ENCODE peak calls at places on chromosomes 13 and 19, in seven cellular contexts. C, K, H, I, W, L and Y are unnamed samples.

GRCh38 chr13:110343241-110343865 is 36.3 kb downstream of the COL4A2 start:
- DNase-seq in I (no peak), L (no peak), K (no peak), H (peak; percentile 53), C (no peak), W (no peak), Y (peak; percentile 58)

GRCh38 chr13:111909501-111909900 is 157.4 kb upstream of the SOX1 start:
- DNase-seq in H (peak; percentile 28), I (no peak), W (no peak), L (no peak), C (no peak), K (no peak), Y (no peak)

GRCh38 chr19:15871570-15871969 is 26.3 kb downstream of the CYP4F2 start:
- DNase-seq in L (no peak), H (no peak), I (no peak), K (no peak), W (no peak), C (no peak), Y (no peak)

GRCh38 chr19:30896551-30896950 is 452.7 kb downstream of the TSHZ3 start:
- DNase-seq in H (no peak), I (no peak), W (no peak), L (no peak), C (no peak), K (no peak), Y (no peak)

GRCh38 chr19:5172859-5173577 is 167.6 kb downstream of the PTPRS start:
- DNase-seq in K (peak; percentile 87), H (peak; percentile 77), W (no peak), C (peak; percentile 98), L (peak; percentile 99), I (no peak), Y (peak; percentile 97)

GRCh38 chr13:20363604-20364003 is 131.5 kb upstream of the GJB6 start:
- DNase-seq in H (peak; percentile 23), C (peak; percentile 5), L (no peak), I (no peak), K (no peak), W (no peak), Y (peak; percentile 41)

GRCh38 chr13:42985312-42986175 is 6.5 kb downstream of the EPSTI1 start:
- DNase-seq in W (peak; percentile 29), H (no peak), L (no peak), K (no peak), I (peak; percentile 19), C (peak; percentile 83), Y (no peak)

GRCh38 chr13:40920826-40921225 is 98.3 kb downstream of the ELF1 start:
- DNase-seq in H (no peak), I (no peak), L (no peak), C (peak; percentile 54), K (no peak), W (no peak), Y (no peak)

GRCh38 chr13:49443327-49443688 is 556 bp downstream of the CAB39L start:
- DNase-seq in W (no peak), L (no peak), C (peak; percentile 43), K (no peak), I (no peak), H (no peak), Y (no peak)

GRCh38 chr13:24050292-24050711 is 110.2 kb upstream of the SPATA13 start:
- DNase-seq in C (peak; percentile 68), K (peak; percentile 52), L (peak; percentile 82), I (peak; percentile 43), W (peak; percentile 42), H (no peak), Y (peak; percentile 71)

GRCh38 chr13:60282708-60283107 is 114.3 kb upstream of the TDRD3 start:
- DNase-seq in H (no peak), W (no peak), I (no peak), C (no peak), K (no peak), L (no peak), Y (no peak)

GRCh38 chr13:27953671-27954405 is 15.3 kb downstream of the CDX2 start:
- DNase-seq in H (no peak), K (peak; percentile 10), I (peak; percentile 56), W (peak; percentile 74), C (peak; percentile 45), L (peak; percentile 23), Y (peak; percentile 49)

GRCh38 chr13:91406619-91407018 is 8.2 kb downstream of the GPC5 start:
- DNase-seq in I (no peak), K (peak; percentile 10), C (peak; percentile 51), H (no peak), L (peak; percentile 37), W (no peak), Y (peak; percentile 42)

GRCh38 chr19:8473652-8474476 is 28.6 kb downstream of the PRAM1 start:
- DNase-seq in K (no peak), W (no peak), L (no peak), I (no peak), H (no peak), C (no peak), Y (no peak)

GRCh38 chr13:76397413-76397812 is 488.8 kb downstream of the KCTD12 start:
- DNase-seq in L (no peak), C (no peak), K (no peak), I (no peak), W (no peak), H (no peak), Y (no peak)

GRCh38 chr13:99989376-99990044 is 7.9 kb downstream of the ZIC2 start:
- DNase-seq in W (no peak), K (no peak), H (no peak), I (no peak), L (no peak), C (no peak), Y (peak; percentile 58)

GRCh38 chr19:50460161-50460765 is 16.0 kb upstream of the EMC10 start:
- DNase-seq in C (peak; percentile 43), L (peak; percentile 19), I (no peak), K (no peak), W (no peak), H (no peak), Y (peak; percentile 43)

GRCh38 chr19:50046649-50047503 is 21.1 kb downstream of the ZNF473 start:
- DNase-seq in H (peak; percentile 66), I (peak; percentile 39), K (no peak), C (peak; percentile 16), W (peak; percentile 45), L (peak; percentile 7), Y (no peak)

GRCh38 chr13:109569938-109570711 is 216.3 kb downstream of the IRS2 start:
- DNase-seq in K (no peak), L (no peak), C (no peak), I (no peak), H (no peak), W (no peak), Y (no peak)

GRCh38 chr19:13875824-13876223 is 1.1 kb upstream of the NANOS3 start:
- DNase-seq in I (no peak), K (no peak), H (no peak), L (no peak), W (no peak), C (no peak), Y (no peak)

GRCh38 chr19:13869324-13869723 is 7.6 kb upstream of the NANOS3 start:
- DNase-seq in L (no peak), W (no peak), K (no peak), C (no peak), I (no peak), H (no peak), Y (no peak)

GRCh38 chr19:13873776-13874515 is 3.0 kb upstream of the NANOS3 start:
- DNase-seq in I (no peak), W (no peak), C (no peak), L (no peak), H (no peak), K (no peak), Y (no peak)

GRCh38 chr19:13872339-13872694 is 4.6 kb upstream of the NANOS3 start:
- DNase-seq in C (no peak), L (no peak), W (no peak), I (no peak), H (no peak), K (no peak), Y (no peak)

DNA sequence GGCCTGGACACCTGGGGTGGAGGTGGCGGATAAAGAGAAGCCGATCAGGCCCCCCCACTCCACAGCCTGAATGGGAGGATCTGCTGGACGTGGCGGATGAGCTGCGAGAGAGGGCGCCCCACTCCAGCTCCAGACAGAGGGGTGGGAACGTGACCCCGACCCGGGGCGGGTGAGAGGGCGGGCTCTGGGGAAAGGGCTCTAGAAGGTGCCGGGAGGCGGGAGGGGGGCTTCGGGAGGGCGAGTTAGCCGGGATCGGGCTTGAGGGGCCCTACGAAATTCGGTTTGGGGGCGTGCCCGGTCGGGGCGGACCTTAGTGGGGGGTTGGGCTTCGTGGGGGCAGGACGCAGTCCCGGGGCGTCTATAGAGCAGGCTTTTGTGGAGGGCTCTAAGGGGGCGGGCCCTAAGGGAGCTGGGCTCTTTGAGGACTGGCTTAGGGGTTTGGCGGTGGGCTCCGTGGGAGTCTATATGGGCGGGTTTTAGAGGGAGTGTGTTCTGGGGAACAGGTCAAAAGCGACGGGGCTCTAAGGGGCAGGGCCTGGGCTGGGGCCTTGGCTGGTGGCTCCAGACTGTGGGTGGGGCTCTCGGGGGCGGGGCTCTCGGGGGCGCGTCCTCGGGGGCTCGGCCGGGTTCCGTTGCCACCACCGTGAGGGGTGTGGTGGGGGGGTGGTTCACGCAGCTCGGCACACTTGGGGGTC is 4.1 kb upstream of the NANOS3 start:
- DNase-seq in I (no peak), H (no peak), C (no peak), K (no peak), W (peak; percentile 42), L (no peak), Y (no peak)
- H3K4me3 ChIP-seq in I (no peak overlapping the region), H (peak overlapping the region; percentile 56), C (no peak overlapping the region), K (peak overlapping the region; percentile 11), W (peak overlapping the region; percentile 29), L (peak overlapping the region; percentile 33), Y (peak overlapping the region; percentile 27)

GRCh38 chr13:34265016-34265692 is 447.2 kb downstream of the RFC3 start:
- DNase-seq in W (no peak), C (no peak), K (no peak), H (no peak), I (no peak), L (no peak), Y (no peak)
- TF ChIP-seq CTCF in W (no peak), C (no peak), K (no peak), H (no peak), I (no peak), L (no peak), Y (no peak)

GRCh38 chr19:12840091-12841079 is 2.1 kb downstream of the MAST1 start:
- DNase-seq in W (peak; percentile 38), K (peak; percentile 40), C (peak; percentile 50), I (peak; percentile 44), L (peak; percentile 84), H (no peak), Y (peak; percentile 39)

GRCh38 chr19:12843328-12843727 is 5.0 kb downstream of the MAST1 start:
- DNase-seq in H (no peak), W (no peak), L (no peak), K (no peak), C (no peak), I (no peak), Y (no peak)

GRCh38 chr19:12838893-12839656 is 760 bp downstream of the MAST1 start:
- DNase-seq in I (no peak), L (no peak), C (no peak), W (no peak), H (no peak), K (no peak), Y (no peak)

GRCh38 chr19:12842511-12842910 is 4.2 kb downstream of the MAST1 start:
- DNase-seq in I (no peak), K (no peak), H (no peak), L (no peak), W (no peak), C (no peak), Y (no peak)

GRCh38 chr19:12841094-12841493 is 2.8 kb downstream of the MAST1 start:
- DNase-seq in K (no peak), L (no peak), I (no peak), W (no peak), H (no peak), C (peak; percentile 22), Y (no peak)
- H3K4me3 ChIP-seq in K (peak overlapping the region; percentile 2), L (peak overlapping the region; percentile 26), I (no peak overlapping the region), W (no peak overlapping the region), H (peak overlapping the region; percentile 35), C (peak overlapping the region; percentile 45), Y (peak overlapping the region; percentile 15)

GRCh38 chr19:32658075-32658474 is 16.9 kb downstream of the ANKRD27 start:
- DNase-seq in K (no peak), H (no peak), I (no peak), W (no peak), L (no peak), C (no peak), Y (no peak)
- TF ChIP-seq CTCF in K (no peak), H (no peak), I (no peak), W (no peak), L (no peak), C (no peak), Y (no peak)